ENCODE peak calls at places on chromosomes 6 and 20, in eight cellular contexts. Z is activated T-cell treated with anti-CD3 and anti-CD28 coated beads, Interleukin-2, amount 50 U/mL, for 48 hours; M is RPMI7951; F is lung microvascular endothelial cell; U is BJ; O is NCI-H1092; B is right lobe of liver; Q is HuH-7.5. K is an unnamed sample.
A peak's percentile ranks its signal among the peaks of the same experiment; 100 is the strongest.

GRCh38 chr20:35339007-35339406 is 46.8 kb upstream of the FAM83C start:
- DNase-seq in Z (no peak), M (peak; percentile 94), Q (no peak), U (peak; percentile 87), B (no peak), F (no peak), O (no peak), K (peak; percentile 66)

GRCh38 chr20:36113015-36113414 is 41.5 kb upstream of the EPB41L1 start:
- DNase-seq in Q (no peak), Z (no peak), O (no peak), M (no peak), U (no peak), B (no peak), F (no peak), K (no peak)

GRCh38 chr20:64254571-64255360 is 782 bp upstream of the PCMTD2 start:
- DNase-seq in O (no peak), F (peak; percentile 8), U (no peak), Q (no peak), B (peak; percentile 51), M (no peak), Z (no peak), K (no peak)

GRCh38 chr20:4470375-4470774 is 251.3 kb upstream of the PRND start:
- DNase-seq in Q (no peak), B (no peak), Z (no peak), M (peak; percentile 100), F (no peak), O (no peak), U (peak; percentile 90), K (peak; percentile 19)

GRCh38 chr20:5331340-5331739 is 14.6 kb upstream of the PROKR2 start:
- DNase-seq in M (no peak), Z (no peak), F (no peak), Q (no peak), U (no peak), B (no peak), O (no peak), K (no peak)

GRCh38 chr20:4151991-4152695 is 136.8 kb upstream of the RNF24 start:
- DNase-seq in Q (no peak), U (no peak), Z (no peak), B (no peak), O (no peak), M (peak; percentile 89), F (peak; percentile 31), K (peak; percentile 49)

GRCh38 chr6:119891206-119891605 is 541.6 kb upstream of the MAN1A1 start:
- DNase-seq in U (no peak), Z (no peak), O (no peak), B (no peak), M (peak; percentile 39), F (no peak), Q (no peak), K (no peak)

GRCh38 chr6:56864171-56864616 is 90.7 kb upstream of the BEND6 start:
- DNase-seq in Z (no peak), Q (no peak), M (no peak), O (no peak), B (no peak), U (no peak), F (no peak), K (no peak)

GRCh38 chr20:21046413-21047070 is 59.6 kb downstream of the LINC00237 start:
- DNase-seq in M (peak; percentile 22), F (no peak), Q (no peak), B (no peak), Z (no peak), O (no peak), U (no peak), K (no peak)

GRCh38 chr20:58457083-58457680 is 58.0 kb downstream of the APCDD1L start:
- DNase-seq in O (no peak), U (no peak), Q (no peak), M (peak; percentile 95), F (no peak), Z (no peak), B (no peak), K (no peak)

GRCh38 chr20:37179671-37180524 is 550 bp upstream of the MROH8 start:
- DNase-seq in M (peak; percentile 77), B (no peak), Q (no peak), F (peak; percentile 27), U (no peak), Z (peak; percentile 30), O (no peak), K (peak; percentile 31)

GRCh38 chr6:107495196-107495643 is 5.3 kb downstream of the SOBP start:
- DNase-seq in O (no peak), B (no peak), F (no peak), Z (no peak), Q (no peak), M (no peak), U (no peak), K (peak; percentile 29)

GRCh38 chr20:17541996-17542395 is 10.8 kb upstream of the BFSP1 start:
- DNase-seq in F (no peak), M (peak; percentile 59), B (no peak), O (no peak), Z (no peak), U (no peak), Q (no peak), K (no peak)

GRCh38 chr6:112307707-112308106 is 39.4 kb upstream of the RFPL4B start:
- DNase-seq in M (no peak), Z (no peak), O (no peak), F (no peak), Q (no peak), B (no peak), U (no peak), K (no peak)

GRCh38 chr6:136326038-136326561 is 36.5 kb upstream of the BCLAF1 start:
- DNase-seq in O (peak; percentile 12), U (no peak), B (no peak), F (peak; percentile 46), Z (no peak), M (peak; percentile 15), Q (no peak), K (no peak)

K was measured in hepatic stellate cell.